ENCODE peak calls at places on chromosomes 13 and 19, in five cellular contexts. U is uterus, V is fibroblast of mammary gland, T is A549, C is sigmoid colon. H is an unnamed sample.

GRCh38 chr19:45901912-45902650 is at the start of gene MYPOP:
- DNase-seq in U (peak), V (no peak), T (no peak), C (no peak), H (no peak)

GRCh38 chr19:44570984-44571684 is 41.7 kb upstream of the CEACAM20 start:
- DNase-seq in U (peak), T (peak), C (no peak), V (peak), H (no peak)

GRCh38 chr13:19052180-19052579 is 129.4 kb downstream of the TUBA3C start:
- DNase-seq in V (no peak), U (no peak), C (no peak), T (no peak), H (no peak)

GRCh38 chr13:105177265-105177900 is 1358.1 kb downstream of the EFNB2 start:
- DNase-seq in T (no peak), U (no peak), V (no peak), C (no peak), H (no peak)

GRCh38 chr13:19860884-19861655 is 2.4 kb downstream of the ZMYM5 start:
- DNase-seq in V (peak), T (peak), C (no peak), U (no peak), H (no peak)

GRCh38 chr13:98300956-98301641 is 124.0 kb upstream of the RNF113B start:
- DNase-seq in T (no peak), U (no peak), C (no peak), V (no peak), H (no peak)

GRCh38 chr19:2863818-2864217 is 3.3 kb upstream of the ZNF556 start:
- DNase-seq in U (no peak), C (no peak), V (no peak), T (no peak), H (no peak)

GRCh38 chr13:67408823-67409222 is 178.7 kb upstream of the PCDH9 start:
- DNase-seq in T (no peak), V (peak), U (no peak), C (no peak), H (no peak)

GRCh38 chr19:7267792-7268736 is 26.1 kb downstream of the INSR start:
- DNase-seq in U (no peak), T (no peak), V (no peak), C (no peak), H (peak)

GRCh38 chr19:10871711-10872550 is 578 bp downstream of the CARM1 start:
- DNase-seq in V (no peak), U (peak), C (peak), T (no peak), H (peak)

GRCh38 chr13:44048326-44048725 is 168.6 kb downstream of the LACC1 start:
- DNase-seq in U (no peak), T (no peak), C (no peak), V (no peak), H (no peak)

GRCh38 chr19:3580156-3580955 is 4.9 kb upstream of the GIPC3 start:
- DNase-seq in C (no peak), T (peak), V (peak), U (no peak), H (no peak)

GRCh38 chr19:47540748-47541147 is 25.9 kb upstream of the NAPA start:
- DNase-seq in T (peak), V (peak), U (no peak), C (no peak), H (no peak)
- TF ChIP-seq CTCF in T (peak), V (peak), U (peak), C (peak), H (no peak)

GRCh38 chr13:36490055-36490454 is 57.8 kb downstream of the CCNA1 start:
- DNase-seq in C (no peak), V (no peak), T (no peak), U (no peak), H (no peak)

GRCh38 chr13:36493046-36493445 is 60.8 kb downstream of the CCNA1 start:
- DNase-seq in C (no peak), V (no peak), T (no peak), U (no peak), H (no peak)

DNA sequence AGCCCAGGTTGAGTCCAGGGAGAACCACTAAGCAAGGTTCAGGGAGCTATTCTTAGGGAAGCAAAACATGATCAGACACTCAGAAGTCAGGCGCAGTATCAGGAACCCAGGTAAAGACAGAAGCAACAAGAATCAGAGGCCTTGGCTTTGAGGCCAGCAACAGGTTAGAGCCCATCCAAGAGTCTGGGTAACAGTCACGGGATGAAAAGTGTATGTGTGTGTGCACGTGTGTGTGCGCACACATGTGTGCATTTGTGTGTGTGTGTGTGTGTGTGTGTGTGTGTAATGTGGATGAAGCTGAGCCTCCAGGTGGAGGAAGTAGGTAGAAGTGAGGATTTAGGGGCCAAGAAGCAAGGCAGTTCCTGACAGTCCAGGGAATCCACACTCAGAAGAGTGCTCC is 63.1 kb downstream of the CCNA1 start:
- DNase-seq in V (no peak), T (no peak), U (no peak), C (no peak), H (no peak)
- H3K4me3 ChIP-seq in V (no peak), T (no peak), U (no peak), C (no peak), H (no peak)

GRCh38 chr13:113946409-113947181 is 27.3 kb downstream of the C13orf46 start:
- DNase-seq in T (no peak), C (peak), U (no peak), V (no peak), H (peak)

GRCh38 chr13:113945857-113946408 is 27.9 kb downstream of the C13orf46 start:
- DNase-seq in U (no peak), C (peak), T (no peak), V (no peak), H (no peak)

GRCh38 chr13:113947321-113948033 is 26.4 kb downstream of the C13orf46 start:
- DNase-seq in C (no peak), U (peak), V (peak), T (peak), H (peak)

GRCh38 chr13:113949546-113949945 is 24.3 kb downstream of the C13orf46 start:
- DNase-seq in T (no peak), U (no peak), C (no peak), V (no peak), H (peak)

DNA sequence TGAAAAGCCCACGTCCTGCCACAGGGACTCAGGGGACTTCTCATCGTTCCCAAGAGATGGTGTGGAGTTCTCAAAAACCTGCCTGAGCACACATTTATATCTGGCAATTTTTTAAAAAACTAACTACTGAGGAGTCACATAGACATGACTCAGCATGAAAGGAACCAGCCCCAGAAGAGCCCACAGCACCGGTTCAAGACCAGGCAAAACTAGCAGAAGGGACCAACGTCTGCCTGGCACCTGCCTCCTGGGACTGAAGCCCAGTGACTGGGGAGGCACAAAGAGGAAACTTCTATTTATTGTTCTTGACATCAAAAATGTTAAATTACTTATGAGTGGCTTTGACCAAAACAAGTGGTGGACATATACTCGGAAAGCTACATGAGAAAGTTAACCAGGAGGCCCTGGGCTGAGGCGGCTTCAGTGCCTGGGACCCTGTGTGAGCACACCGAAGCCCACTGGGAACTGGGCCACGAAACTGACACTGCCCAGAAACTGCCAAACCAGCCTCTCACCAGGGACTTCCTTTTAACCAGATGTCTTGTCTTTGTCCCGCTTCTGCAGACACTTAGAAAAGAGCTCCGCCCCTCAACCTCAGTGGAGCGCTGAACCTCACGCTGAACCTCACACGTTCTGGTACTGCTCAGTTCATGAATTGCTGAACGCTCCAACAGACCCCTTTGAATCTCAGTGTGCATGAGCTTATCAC is 25.7 kb downstream of the C13orf46 start:
- DNase-seq in U (no peak), V (no peak), T (no peak), C (no peak), H (peak)
- TF ChIP-seq CTCF in U (no peak), V (no peak), T (no peak), C (no peak), H (no peak)

GRCh38 chr13:33351324-33351723 is 65.8 kb upstream of the STARD13 start:
- DNase-seq in U (no peak), V (peak), C (no peak), T (peak), H (no peak)
- H3K4me3 ChIP-seq in U (no peak), V (peak), C (no peak), T (no peak), H (peak)

GRCh38 chr13:90640976-90641375 is 706.5 kb upstream of the MIR17HG start:
- DNase-seq in C (no peak), U (no peak), T (no peak), V (peak), H (no peak)
- TF ChIP-seq CTCF in C (no peak), U (no peak), T (no peak), V (no peak), H (no peak)

GRCh38 chr13:92621985-92622384 is 604.6 kb upstream of the GPC6 start:
- DNase-seq in V (no peak), C (no peak), T (no peak), U (no peak), H (no peak)

GRCh38 chr13:92622905-92623304 is 603.7 kb upstream of the GPC6 start:
- DNase-seq in U (no peak), V (no peak), T (no peak), C (no peak), H (no peak)

DNA sequence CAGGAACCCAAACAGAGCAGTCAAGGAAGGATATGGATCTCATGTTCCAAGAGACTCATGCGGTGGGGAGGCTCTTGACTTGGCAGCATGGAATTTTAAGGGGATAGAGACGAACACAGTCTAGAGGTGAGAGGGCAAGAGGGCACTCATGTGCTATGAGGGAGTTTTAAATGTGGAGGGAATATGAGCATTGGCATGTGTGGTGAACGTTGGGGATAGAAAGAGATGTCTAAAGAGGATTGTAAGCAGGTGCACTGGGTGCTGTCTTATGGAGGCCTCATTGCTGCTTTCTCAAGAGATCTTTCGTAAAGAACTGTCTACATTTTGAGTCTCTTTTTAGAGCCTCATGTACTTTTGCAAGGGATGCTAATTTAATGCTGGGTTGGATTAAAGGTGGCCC is 600.3 kb upstream of the GPC6 start:
- DNase-seq in V (no peak), C (no peak), T (no peak), U (no peak), H (no peak)
- H3K4me3 ChIP-seq in V (no peak), C (no peak), T (no peak), U (no peak), H (no peak)

GRCh38 chr19:29694669-29695627 is 20.1 kb downstream of the C19orf12 start:
- DNase-seq in C (peak), V (peak), U (peak), T (peak), H (no peak)
- TF ChIP-seq CTCF in C (peak), V (peak), U (peak), T (peak), H (peak)

DNA sequence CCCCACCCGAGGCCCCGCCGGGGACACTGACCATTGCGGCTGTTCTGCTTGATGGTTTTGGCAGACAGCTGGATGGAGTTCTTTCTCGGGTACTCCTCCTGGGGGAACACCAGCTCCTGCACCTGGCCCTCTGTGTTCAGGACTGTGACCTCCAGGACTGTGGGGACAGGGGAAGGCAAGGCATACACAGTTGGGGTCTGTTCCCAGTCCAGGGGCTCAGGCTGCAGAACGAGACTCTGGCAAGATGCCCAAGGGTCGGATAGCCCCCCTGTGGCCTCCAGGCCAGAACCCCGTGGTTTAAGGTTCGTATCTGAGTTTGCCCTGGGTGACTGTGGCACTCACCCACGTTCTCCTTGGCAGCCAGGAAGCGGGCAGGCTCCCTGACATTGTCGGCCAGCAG is 22.7 kb upstream of the ASF1B start:
- DNase-seq in C (peak), T (no peak), V (no peak), U (no peak), H (no peak)
- H3K4me3 ChIP-seq in C (no peak), T (no peak), V (no peak), U (no peak), H (no peak)

GRCh38 chr13:71217827-71218226 is 649.2 kb downstream of the DACH1 start:
- DNase-seq in V (no peak), C (no peak), T (no peak), U (no peak), H (peak)

GRCh38 chr13:71213252-71213821 is 653.7 kb downstream of the DACH1 start:
- DNase-seq in U (no peak), T (no peak), C (no peak), V (no peak), H (no peak)

GRCh38 chr13:71219671-71220070 is 647.3 kb downstream of the DACH1 start:
- DNase-seq in T (no peak), V (no peak), C (no peak), U (no peak), H (no peak)

DNA sequence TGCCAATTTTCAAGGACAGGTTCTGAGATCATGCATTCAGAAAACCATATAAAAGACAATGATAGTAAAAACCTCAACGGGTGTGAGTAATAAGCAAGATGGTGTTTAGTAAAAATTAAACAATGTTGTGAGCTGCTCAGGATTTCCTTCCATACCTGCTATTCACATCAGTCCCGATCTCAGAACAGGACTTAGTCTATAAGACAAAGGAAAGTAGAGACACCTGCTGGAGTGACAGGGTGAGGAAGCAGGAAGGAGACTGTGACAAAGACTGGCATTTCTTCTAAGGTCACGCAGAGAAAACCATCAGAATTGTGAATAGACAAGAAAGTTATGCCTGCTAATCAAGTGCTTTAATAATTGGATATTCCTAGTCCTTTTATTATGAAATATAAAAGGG is 648.0 kb downstream of the DACH1 start:
- DNase-seq in U (no peak), C (no peak), T (peak), V (no peak), H (no peak)
- TF ChIP-seq CTCF in U (no peak), C (no peak), T (no peak), V (no peak), H (no peak)

DNA sequence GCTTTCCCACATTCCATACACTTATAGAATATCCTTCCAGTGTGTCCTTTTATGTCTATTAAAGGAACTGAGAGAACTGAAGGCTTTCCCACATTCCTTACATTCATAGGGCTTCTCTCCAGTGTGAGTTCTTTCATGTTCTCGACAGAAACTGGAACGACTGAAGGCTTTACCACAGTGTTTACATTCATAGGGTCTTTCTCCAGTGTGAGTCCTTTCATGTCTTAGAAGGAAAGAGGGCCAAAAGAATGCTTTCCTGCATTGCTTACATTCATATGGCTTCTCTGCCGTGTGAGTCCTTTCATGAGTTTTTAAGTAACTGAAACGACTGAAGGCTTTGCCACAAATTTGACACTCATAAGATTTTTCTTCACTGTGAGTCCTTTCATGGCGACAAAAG is 22.3 kb downstream of the ZNF44 start:
- DNase-seq in V (no peak), C (no peak), U (no peak), T (no peak), H (no peak)
- H3K4me3 ChIP-seq in V (no peak), C (no peak), U (no peak), T (no peak), H (no peak)

H was measured in kidney.